ENCODE peak calls at places on chromosomes 13 and 19, in four cellular contexts. K is NB4, W is suprapubic skin, R is GM06990. C is an unnamed sample.

GRCh38 chr19:45771331-45771933 is 2.4 kb upstream of the SIX5 start:
- DNase-seq in K (no peak), W (no peak), R (no peak), C (no peak)

GRCh38 chr13:91359566-91359965 is 12.1 kb downstream of the MIR17HG start:
- DNase-seq in K (no peak), W (no peak), R (no peak), C (no peak)

GRCh38 chr19:18496980-18497256 is 25.0 kb downstream of the ELL start:
- DNase-seq in K (no peak), W (no peak), R (no peak), C (no peak)

GRCh38 chr13:45718992-45719391 is 16.9 kb downstream of the CBY2 start:
- DNase-seq in K (no peak), W (no peak), R (no peak), C (no peak)

GRCh38 chr13:48561461-48562224 is 28.8 kb upstream of the RCBTB2 start:
- DNase-seq in K (peak; percentile 53), W (no peak), R (no peak), C (no peak)

GRCh38 chr13:31195616-31196015 is 4.2 kb upstream of the B3GLCT start:
- DNase-seq in K (no peak), W (no peak), R (no peak), C (no peak)

GRCh38 chr13:74795526-74795925 is 661.3 kb upstream of the KLF12 start:
- DNase-seq in K (no peak), W (no peak), R (no peak), C (no peak)

GRCh38 chr13:113951246-113951999 is 22.5 kb downstream of the C13orf46 start:
- DNase-seq in K (peak; percentile 82), W (peak; percentile 90), R (peak; percentile 74), C (peak; percentile 93)

GRCh38 chr19:50020481-50020880 is 4.7 kb downstream of the VRK3 start:
- DNase-seq in K (no peak), W (no peak), R (no peak), C (no peak)

GRCh38 chr13:24491853-24492252 is 20.7 kb downstream of the PARP4 start:
- DNase-seq in K (no peak), W (no peak), R (no peak), C (no peak)

GRCh38 chr19:13691569-13691968 is 72.8 kb upstream of the MRI1 start:
- DNase-seq in K (no peak), W (no peak), R (no peak), C (no peak)

GRCh38 chr19:10838377-10838776 is 2.4 kb upstream of the TMED1 start:
- DNase-seq in K (no peak), W (no peak), R (no peak), C (no peak)

GRCh38 chr19:6528544-6529121 is 2.2 kb upstream of the TNFSF9 start:
- DNase-seq in K (peak; percentile 84), W (peak; percentile 74), R (peak; percentile 77), C (peak; percentile 57)

GRCh38 chr13:87792878-87793277 is 121.7 kb downstream of the SLITRK5 start:
- DNase-seq in K (no peak), W (no peak), R (no peak), C (no peak)
- TF ChIP-seq CTCF in K (no peak), W (no peak), R (no peak), C (no peak)

GRCh38 chr19:51511353-51511752 is 9.8 kb upstream of the SIGLEC12 start:
- DNase-seq in K (peak; percentile 50), W (no peak), R (no peak), C (peak; percentile 25)
- TF ChIP-seq CTCF in K (peak; percentile 70), W (no peak), R (peak; percentile 57), C (no peak)

GRCh38 chr13:99351772-99352171 is 44.6 kb upstream of the GPR183 start:
- DNase-seq in K (no peak), W (no peak), R (no peak), C (peak; percentile 22)
- TF ChIP-seq CTCF in K (no peak), W (no peak), R (no peak), C (no peak)

GRCh38 chr13:51588406-51588949 is 4.2 kb downstream of the WDFY2 start:
- DNase-seq in K (no peak), W (no peak), R (no peak), C (no peak)

GRCh38 chr13:51590231-51590630 is 6.0 kb downstream of the WDFY2 start:
- DNase-seq in K (no peak), W (no peak), R (no peak), C (no peak)

GRCh38 chr13:51594432-51594831 is 10.2 kb downstream of the WDFY2 start:
- DNase-seq in K (no peak), W (no peak), R (no peak), C (no peak)

GRCh38 chr13:51589793-51590192 is 5.5 kb downstream of the WDFY2 start:
- DNase-seq in K (no peak), W (no peak), R (no peak), C (no peak)

DNA sequence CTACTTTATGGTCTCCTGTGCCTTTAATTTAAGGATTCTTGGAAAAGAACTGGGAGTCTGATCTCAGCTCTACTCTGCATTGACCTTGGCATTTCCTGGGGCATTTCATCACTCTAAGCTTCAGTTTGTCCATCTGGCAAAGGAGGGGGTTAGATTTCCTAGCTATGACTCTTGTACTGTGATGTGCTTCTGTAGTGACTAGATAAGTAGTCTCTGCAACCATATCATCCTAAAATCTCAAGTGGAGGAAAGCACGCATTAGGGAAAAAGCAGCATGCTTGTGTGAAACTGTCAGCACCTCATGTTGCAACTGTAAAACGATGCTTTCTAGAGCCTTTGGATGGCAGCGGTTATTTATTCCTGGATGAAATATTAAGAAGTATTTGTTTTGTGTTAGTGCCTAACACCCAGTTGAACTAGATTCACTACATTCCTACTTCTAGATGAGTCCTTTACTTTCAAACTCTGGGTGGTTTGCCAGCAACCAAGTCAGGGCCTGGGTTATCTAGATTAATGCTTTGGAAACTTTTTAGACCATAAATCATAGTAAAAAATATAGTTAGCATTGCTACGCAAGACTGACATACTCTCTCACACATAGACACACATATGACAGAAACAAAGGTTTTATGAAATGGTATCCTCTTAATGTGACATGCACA is 6.8 kb downstream of the WDFY2 start:
- DNase-seq in K (peak; percentile 80), W (no peak), R (no peak), C (no peak)
- TF ChIP-seq CTCF in K (no peak), W (no peak), R (no peak), C (no peak)

GRCh38 chr19:9836021-9836420 is 903 bp downstream of the PIN1 start:
- DNase-seq in K (peak; percentile 64), W (no peak), R (no peak), C (no peak)
- TF ChIP-seq CTCF in K (peak; percentile 9), W (no peak), R (no peak), C (no peak)

DNA sequence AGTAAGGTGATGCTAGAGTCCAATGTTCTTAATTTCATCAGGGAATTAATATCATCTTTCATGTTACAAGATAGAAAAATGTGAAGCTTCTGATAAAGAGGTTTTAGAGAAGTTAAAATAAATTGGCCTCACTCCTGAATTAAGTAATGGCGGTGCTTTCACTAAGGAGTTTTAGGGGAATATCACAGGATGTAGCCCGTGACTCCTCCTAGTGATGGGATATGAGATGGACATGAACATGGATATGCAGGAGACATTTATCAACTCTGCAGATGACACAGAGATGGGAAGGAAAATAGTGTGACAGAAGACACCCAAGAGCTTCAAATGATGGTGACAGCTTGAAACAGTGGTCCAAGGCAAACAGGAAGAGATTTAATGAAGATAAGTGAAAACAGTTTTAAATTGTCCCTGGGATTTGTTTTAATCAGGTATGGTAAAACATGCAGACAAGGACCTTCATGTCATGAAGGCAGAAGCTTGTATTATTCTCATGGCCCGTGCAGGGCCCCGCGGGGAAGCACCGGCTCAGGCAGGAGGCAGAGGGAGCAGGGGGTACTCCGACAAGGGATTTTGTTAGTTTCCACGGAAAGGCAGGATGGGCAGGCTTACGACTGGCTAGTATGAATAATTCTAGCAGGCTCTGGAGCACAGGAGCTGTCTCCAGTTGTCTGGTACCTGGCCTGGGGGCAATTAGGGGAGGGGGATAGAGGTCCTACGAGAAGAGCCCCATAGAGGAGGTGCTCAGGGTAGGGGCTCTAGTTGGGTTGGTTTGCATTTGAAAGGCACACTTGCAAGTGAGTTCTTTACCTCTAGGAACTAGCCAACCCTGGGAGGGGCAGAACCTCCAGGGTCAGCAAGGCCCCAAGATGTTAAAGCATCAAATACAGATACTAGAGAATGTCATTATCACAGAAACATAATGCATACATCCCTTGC is 38.7 kb upstream of the FARP1 start:
- DNase-seq in K (no peak), W (no peak), R (no peak), C (no peak)
- TF ChIP-seq CTCF in K (no peak), W (no peak), R (no peak), C (no peak)

GRCh38 chr13:29397265-29397664 is 198.2 kb downstream of the SLC7A1 start:
- DNase-seq in K (no peak), W (no peak), R (no peak), C (no peak)
- TF ChIP-seq CTCF in K (no peak), W (no peak), R (no peak), C (no peak)

GRCh38 chr19:48308695-48309586 is 16.4 kb upstream of the EMP3 start:
- DNase-seq in K (peak; percentile 83), W (no peak), R (no peak), C (no peak)
- TF ChIP-seq CTCF in K (peak; percentile 94), W (no peak), R (peak; percentile 33), C (no peak)

C was measured in GM20000.